ENCODE peak calls at places on chromosomes 2 and 18, in seven cellular contexts. One of them, this sample, is unnamed.

GRCh38 chr2:136783856-136784255 is 18.5 kb downstream of the THSD7B start:
- DNase-seq in stimulated activated CD8-positive, alpha-beta memory T cell treated with anti-CD3 and anti-CD28 coated beads, Interleukin-4, amount 100 ng/mL, for 1 hour: no peak
- DNase-seq in naive thymus-derived CD8-positive, alpha-beta T cell: no peak
- DNase-seq in OCI-LY7: no peak
- DNase-seq in GM10248: no peak
- DNase-seq in skeletal muscle cell: no peak
- DNase-seq in iris pigment epithelial cell: no peak
- DNase-seq in this sample: no peak

GRCh38 chr2:6524678-6525367 is 340.9 kb downstream of the CMPK2 start:
- DNase-seq in stimulated activated CD8-positive, alpha-beta memory T cell treated with anti-CD3 and anti-CD28 coated beads, Interleukin-4, amount 100 ng/mL, for 1 hour: no peak
- DNase-seq in naive thymus-derived CD8-positive, alpha-beta T cell: no peak
- DNase-seq in OCI-LY7: no peak
- DNase-seq in GM10248: no peak
- DNase-seq in skeletal muscle cell: no peak
- DNase-seq in iris pigment epithelial cell: no peak
- DNase-seq in this sample: no peak

GRCh38 chr2:63051795-63052333 is 1.2 kb downstream of the OTX1 start:
- DNase-seq in stimulated activated CD8-positive, alpha-beta memory T cell treated with anti-CD3 and anti-CD28 coated beads, Interleukin-4, amount 100 ng/mL, for 1 hour: no peak
- DNase-seq in naive thymus-derived CD8-positive, alpha-beta T cell: no peak
- DNase-seq in OCI-LY7: no peak
- DNase-seq in GM10248: peak
- DNase-seq in skeletal muscle cell: no peak
- DNase-seq in iris pigment epithelial cell: no peak
- DNase-seq in this sample: no peak

GRCh38 chr18:22417496-22418188 is at the start of gene CTAGE1:
- DNase-seq in stimulated activated CD8-positive, alpha-beta memory T cell treated with anti-CD3 and anti-CD28 coated beads, Interleukin-4, amount 100 ng/mL, for 1 hour: no peak
- DNase-seq in naive thymus-derived CD8-positive, alpha-beta T cell: no peak
- DNase-seq in OCI-LY7: no peak
- DNase-seq in GM10248: no peak
- DNase-seq in skeletal muscle cell: no peak
- DNase-seq in iris pigment epithelial cell: peak
- DNase-seq in this sample: no peak

GRCh38 chr2:11996618-11997017 is 250.2 kb downstream of the LPIN1 start:
- DNase-seq in stimulated activated CD8-positive, alpha-beta memory T cell treated with anti-CD3 and anti-CD28 coated beads, Interleukin-4, amount 100 ng/mL, for 1 hour: no peak
- DNase-seq in naive thymus-derived CD8-positive, alpha-beta T cell: no peak
- DNase-seq in OCI-LY7: no peak
- DNase-seq in GM10248: no peak
- DNase-seq in skeletal muscle cell: no peak
- DNase-seq in iris pigment epithelial cell: peak
- DNase-seq in this sample: no peak

GRCh38 chr2:120734930-120735611 is 597 bp upstream of the GLI2 start:
- DNase-seq in stimulated activated CD8-positive, alpha-beta memory T cell treated with anti-CD3 and anti-CD28 coated beads, Interleukin-4, amount 100 ng/mL, for 1 hour: no peak
- DNase-seq in naive thymus-derived CD8-positive, alpha-beta T cell: no peak
- DNase-seq in OCI-LY7: no peak
- DNase-seq in GM10248: no peak
- DNase-seq in skeletal muscle cell: no peak
- DNase-seq in iris pigment epithelial cell: no peak
- DNase-seq in this sample: no peak

GRCh38 chr2:229141626-229142025 is 129.5 kb downstream of the PID1 start:
- DNase-seq in stimulated activated CD8-positive, alpha-beta memory T cell treated with anti-CD3 and anti-CD28 coated beads, Interleukin-4, amount 100 ng/mL, for 1 hour: no peak
- DNase-seq in naive thymus-derived CD8-positive, alpha-beta T cell: no peak
- DNase-seq in OCI-LY7: no peak
- DNase-seq in GM10248: no peak
- DNase-seq in skeletal muscle cell: peak
- DNase-seq in iris pigment epithelial cell: peak
- DNase-seq in this sample: no peak

GRCh38 chr2:85712261-85712660 is 18.1 kb downstream of the GNLY start:
- DNase-seq in stimulated activated CD8-positive, alpha-beta memory T cell treated with anti-CD3 and anti-CD28 coated beads, Interleukin-4, amount 100 ng/mL, for 1 hour: no peak
- DNase-seq in naive thymus-derived CD8-positive, alpha-beta T cell: no peak
- DNase-seq in OCI-LY7: no peak
- DNase-seq in GM10248: no peak
- DNase-seq in skeletal muscle cell: no peak
- DNase-seq in iris pigment epithelial cell: no peak
- DNase-seq in this sample: peak

GRCh38 chr2:235496239-235496621 is 2.4 kb downstream of the AGAP1 start:
- DNase-seq in stimulated activated CD8-positive, alpha-beta memory T cell treated with anti-CD3 and anti-CD28 coated beads, Interleukin-4, amount 100 ng/mL, for 1 hour: no peak
- DNase-seq in naive thymus-derived CD8-positive, alpha-beta T cell: no peak
- DNase-seq in OCI-LY7: no peak
- DNase-seq in GM10248: no peak
- DNase-seq in skeletal muscle cell: no peak
- DNase-seq in iris pigment epithelial cell: peak
- DNase-seq in this sample: no peak

GRCh38 chr18:36942264-36942663 is 113.3 kb downstream of the KIAA1328 start:
- DNase-seq in stimulated activated CD8-positive, alpha-beta memory T cell treated with anti-CD3 and anti-CD28 coated beads, Interleukin-4, amount 100 ng/mL, for 1 hour: no peak
- DNase-seq in naive thymus-derived CD8-positive, alpha-beta T cell: peak
- DNase-seq in OCI-LY7: peak
- DNase-seq in GM10248: peak
- DNase-seq in skeletal muscle cell: peak
- DNase-seq in iris pigment epithelial cell: peak
- DNase-seq in this sample: peak

GRCh38 chr2:46800218-46800617 is 115.4 kb downstream of the MCFD2 start:
- DNase-seq in stimulated activated CD8-positive, alpha-beta memory T cell treated with anti-CD3 and anti-CD28 coated beads, Interleukin-4, amount 100 ng/mL, for 1 hour: no peak
- DNase-seq in naive thymus-derived CD8-positive, alpha-beta T cell: no peak
- DNase-seq in OCI-LY7: no peak
- DNase-seq in GM10248: no peak
- DNase-seq in skeletal muscle cell: no peak
- DNase-seq in iris pigment epithelial cell: peak
- DNase-seq in this sample: no peak

GRCh38 chr18:69838003-69838402 is 109.7 kb downstream of the CD226 start:
- DNase-seq in stimulated activated CD8-positive, alpha-beta memory T cell treated with anti-CD3 and anti-CD28 coated beads, Interleukin-4, amount 100 ng/mL, for 1 hour: no peak
- DNase-seq in naive thymus-derived CD8-positive, alpha-beta T cell: no peak
- DNase-seq in OCI-LY7: no peak
- DNase-seq in GM10248: no peak
- DNase-seq in skeletal muscle cell: no peak
- DNase-seq in iris pigment epithelial cell: no peak
- DNase-seq in this sample: no peak

GRCh38 chr2:86097114-86097896 is 8.4 kb downstream of the POLR1A start:
- DNase-seq in stimulated activated CD8-positive, alpha-beta memory T cell treated with anti-CD3 and anti-CD28 coated beads, Interleukin-4, amount 100 ng/mL, for 1 hour: no peak
- DNase-seq in naive thymus-derived CD8-positive, alpha-beta T cell: no peak
- DNase-seq in OCI-LY7: no peak
- DNase-seq in GM10248: no peak
- DNase-seq in skeletal muscle cell: no peak
- DNase-seq in iris pigment epithelial cell: no peak
- DNase-seq in this sample: no peak

GRCh38 chr2:152716805-152717241 is 438 bp downstream of the PRPF40A start:
- DNase-seq in stimulated activated CD8-positive, alpha-beta memory T cell treated with anti-CD3 and anti-CD28 coated beads, Interleukin-4, amount 100 ng/mL, for 1 hour: no peak
- DNase-seq in naive thymus-derived CD8-positive, alpha-beta T cell: no peak
- DNase-seq in OCI-LY7: peak
- DNase-seq in GM10248: no peak
- DNase-seq in skeletal muscle cell: no peak
- DNase-seq in iris pigment epithelial cell: peak
- DNase-seq in this sample: no peak

GRCh38 chr18:48796491-48797205 is 154.1 kb downstream of the SMAD7 start:
- DNase-seq in stimulated activated CD8-positive, alpha-beta memory T cell treated with anti-CD3 and anti-CD28 coated beads, Interleukin-4, amount 100 ng/mL, for 1 hour: no peak
- DNase-seq in naive thymus-derived CD8-positive, alpha-beta T cell: no peak
- DNase-seq in OCI-LY7: no peak
- DNase-seq in GM10248: no peak
- DNase-seq in skeletal muscle cell: no peak
- DNase-seq in iris pigment epithelial cell: no peak
- DNase-seq in this sample: no peak